ENCODE peak calls at places on chromosome 13, in seven cellular contexts. N is heart left ventricle; R is cardiac fibroblast; M is PC-9; C is CD4-positive, alpha-beta T cell; G is pancreas; L is fibroblast of pulmonary artery. T is an unnamed sample.
A peak's percentile ranks its signal among the peaks of the same experiment; 100 is the strongest.

GRCh38 chr13:52738719-52739467 is 727 bp downstream of the CNMD start:
- DNase-seq in R (no peak), L (no peak), C (no peak), N (no peak), G (no peak), M (no peak), T (no peak)

GRCh38 chr13:58574791-58575190 is 943.2 kb downstream of the PCDH17 start:
- DNase-seq in C (no peak), G (no peak), M (no peak), L (no peak), R (no peak), N (no peak), T (no peak)

GRCh38 chr13:61084983-61085382 is 330.7 kb downstream of the PCDH20 start:
- DNase-seq in L (no peak), N (no peak), G (no peak), M (no peak), R (peak; percentile 18), C (no peak), T (no peak)

GRCh38 chr13:112752711-112753541 is 63.1 kb downstream of the ATP11A start:
- DNase-seq in L (no peak), G (no peak), R (no peak), M (no peak), C (no peak), N (no peak), T (no peak)

GRCh38 chr13:38697628-38698333 is 10.9 kb downstream of the FREM2 start:
- DNase-seq in L (no peak), M (no peak), N (no peak), C (no peak), G (no peak), R (no peak), T (peak; percentile 12)

GRCh38 chr13:60230593-60230992 is 66.9 kb upstream of the DIAPH3 start:
- DNase-seq in R (peak; percentile 18), C (no peak), L (peak; percentile 33), G (no peak), N (no peak), M (no peak), T (no peak)

GRCh38 chr13:30370916-30371521 is 51.3 kb upstream of the UBE2L5 start:
- DNase-seq in N (no peak), L (no peak), R (no peak), G (no peak), M (no peak), C (no peak), T (no peak)

GRCh38 chr13:59774511-59774911 is 389.2 kb downstream of the DIAPH3 start:
- DNase-seq in M (no peak), R (peak; percentile 66), G (no peak), C (no peak), N (no peak), L (peak; percentile 63), T (no peak)

GRCh38 chr13:44259045-44260042 is 114.3 kb upstream of the SERP2 start:
- DNase-seq in C (peak; percentile 13), N (peak; percentile 44), L (peak; percentile 68), G (peak; percentile 37), M (no peak), R (peak; percentile 47), T (peak; percentile 3)

GRCh38 chr13:54183166-54183565 is 1154.6 kb downstream of the OLFM4 start:
- DNase-seq in N (no peak), M (no peak), G (no peak), R (no peak), C (no peak), L (no peak), T (no peak)

GRCh38 chr13:113917096-113917495 is 53.2 kb upstream of the GAS6 start:
- DNase-seq in R (no peak), G (peak; percentile 13), N (no peak), M (no peak), C (no peak), L (no peak), T (no peak)

GRCh38 chr13:109150691-109151090 is 521.3 kb downstream of the MYO16 start:
- DNase-seq in G (no peak), C (no peak), L (no peak), M (no peak), N (no peak), R (no peak), T (no peak)

GRCh38 chr13:107865643-107866006 is 349.7 kb downstream of the LIG4 start:
- DNase-seq in M (no peak), L (peak; percentile 18), R (no peak), N (no peak), G (no peak), C (no peak), T (no peak)

GRCh38 chr13:43397110-43397509 is 373.7 kb downstream of the DNAJC15 start:
- DNase-seq in L (peak; percentile 43), C (no peak), G (no peak), R (peak; percentile 86), N (no peak), M (no peak), T (no peak)

GRCh38 chr13:97371486-97372109 is 62.4 kb upstream of the RAP2A start:
- DNase-seq in N (no peak), L (no peak), G (no peak), R (no peak), M (no peak), C (no peak), T (no peak)

GRCh38 chr13:27942972-27943371 is 23.2 kb downstream of the PDX1 start:
- DNase-seq in G (no peak), C (no peak), M (no peak), N (no peak), L (no peak), R (no peak), T (no peak)

GRCh38 chr13:21849323-21849722 is 178.4 kb downstream of the FGF9 start:
- DNase-seq in N (no peak), G (no peak), C (no peak), R (peak; percentile 2), L (peak; percentile 1), M (no peak), T (peak; percentile 14)
- TF ChIP-seq CTCF in N (peak; percentile 40), G (peak; percentile 49), C (peak; percentile 74), R (peak; percentile 11), L (no peak), M (peak; percentile 53), T (peak; percentile 46)

GRCh38 chr13:106177146-106177545 is 358.3 kb downstream of the EFNB2 start:
- DNase-seq in C (no peak), R (no peak), G (no peak), L (no peak), N (no peak), M (no peak), T (no peak)

GRCh38 chr13:106176103-106176502 is 359.4 kb downstream of the EFNB2 start:
- DNase-seq in C (no peak), L (peak; percentile 22), M (no peak), N (no peak), R (peak; percentile 33), G (no peak), T (no peak)

GRCh38 chr13:106183410-106184128 is 351.9 kb downstream of the EFNB2 start:
- DNase-seq in N (no peak), G (no peak), M (no peak), L (no peak), R (no peak), C (no peak), T (no peak)

GRCh38 chr13:106182404-106182803 is 353.1 kb downstream of the EFNB2 start:
- DNase-seq in N (no peak), L (peak; percentile 89), G (no peak), C (no peak), R (peak; percentile 93), M (peak; percentile 26), T (peak; percentile 0)

DNA sequence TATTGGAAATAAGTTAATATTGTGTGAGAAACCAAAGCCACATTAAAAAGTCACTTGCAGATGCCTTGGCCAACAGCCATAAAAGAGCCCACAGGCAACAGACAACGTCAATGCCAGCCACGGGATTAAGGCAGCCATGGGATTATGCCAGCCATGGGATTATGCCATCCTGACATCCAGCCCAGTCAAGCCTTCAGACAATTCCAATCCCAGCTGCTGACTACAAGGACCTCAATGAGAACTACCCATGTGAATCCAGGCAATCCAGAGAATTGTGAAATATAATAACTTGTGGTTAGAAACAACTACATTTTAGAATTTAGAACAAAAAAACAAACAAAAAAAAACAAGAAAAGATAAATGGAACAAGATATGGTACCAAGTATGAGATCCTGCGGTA is 356.6 kb downstream of the EFNB2 start:
- DNase-seq in M (no peak), G (no peak), N (no peak), L (no peak), C (no peak), R (peak; percentile 20), T (no peak)
- TF ChIP-seq CTCF in M (no peak), G (no peak), N (no peak), L (no peak), C (no peak), R (no peak), T (no peak)

GRCh38 chr13:99450416-99450815 is 50.9 kb upstream of the TM9SF2 start:
- DNase-seq in R (no peak), M (no peak), N (no peak), C (no peak), G (no peak), L (no peak), T (no peak)

GRCh38 chr13:99442273-99442895 is 58.9 kb upstream of the TM9SF2 start:
- DNase-seq in C (no peak), N (no peak), M (peak; percentile 42), G (no peak), R (peak; percentile 74), L (peak; percentile 67), T (no peak)

GRCh38 chr13:99448586-99448985 is 52.7 kb upstream of the TM9SF2 start:
- DNase-seq in R (no peak), M (no peak), G (no peak), C (no peak), L (no peak), N (no peak), T (no peak)

DNA sequence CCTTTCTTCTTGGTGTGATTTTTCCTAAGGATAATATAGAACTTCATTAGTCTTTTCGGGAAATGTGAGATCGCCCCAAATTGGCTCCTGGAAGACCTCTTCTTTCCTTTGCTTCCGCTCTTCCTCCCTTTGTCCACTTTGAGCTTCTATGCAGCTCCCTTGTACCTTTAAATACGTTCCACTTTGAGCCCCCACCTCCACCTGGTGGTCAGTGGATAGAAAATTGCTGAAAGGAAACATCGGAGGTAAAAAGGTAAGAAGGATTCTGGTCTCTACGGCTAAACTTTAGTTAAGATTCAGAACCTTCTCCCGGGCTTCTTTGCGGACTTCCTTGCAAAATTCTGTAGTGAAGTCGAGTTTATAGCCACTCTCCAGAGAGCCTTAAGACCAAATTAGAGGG is 55.0 kb upstream of the TM9SF2 start:
- DNase-seq in C (no peak), L (no peak), R (no peak), M (no peak), G (no peak), N (no peak), T (no peak)
- TF ChIP-seq CTCF in C (no peak), L (no peak), R (no peak), M (no peak), G (no peak), N (no peak), T (no peak)

GRCh38 chr13:33531484-33531883 is 245.9 kb upstream of the STARD13 start:
- DNase-seq in L (no peak), M (no peak), N (no peak), R (no peak), C (no peak), G (no peak), T (no peak)

GRCh38 chr13:33525759-33526158 is 240.2 kb upstream of the STARD13 start:
- DNase-seq in C (no peak), R (no peak), L (no peak), G (no peak), M (no peak), N (no peak), T (no peak)

GRCh38 chr13:33524086-33524485 is 238.5 kb upstream of the STARD13 start:
- DNase-seq in R (peak; percentile 93), G (no peak), N (no peak), M (no peak), C (no peak), L (peak; percentile 90), T (no peak)

GRCh38 chr13:33526718-33527117 is 241.2 kb upstream of the STARD13 start:
- DNase-seq in R (no peak), G (no peak), M (no peak), L (no peak), C (no peak), N (no peak), T (no peak)
- TF ChIP-seq CTCF in R (no peak), G (no peak), M (no peak), L (no peak), C (no peak), N (no peak), T (no peak)

T was measured in Calu3.